ENCODE peak calls at places on chromosomes 13 and 19, in five cellular contexts. T is prostate gland, F is cardiac muscle cell, M is body of pancreas, A is neuronal stem cell. X is an unnamed sample.
A peak's percentile ranks its signal among the peaks of the same experiment; 100 is the strongest.

GRCh38 chr13:95643814-95644598 is 500 bp downstream of the DZIP1 start:
- DNase-seq in T (no peak), F (peak; percentile 43), M (peak; percentile 23), A (no peak), X (peak; percentile 30)

GRCh38 chr13:79404985-79405384 is 1.1 kb downstream of the RBM26 start:
- DNase-seq in T (no peak), F (no peak), M (no peak), A (no peak), X (no peak)

GRCh38 chr19:4967738-4968461 is 1.0 kb upstream of the KDM4B start:
- DNase-seq in T (no peak), F (peak; percentile 64), M (no peak), A (no peak), X (no peak)

GRCh38 chr19:6509118-6509971 is 7.2 kb upstream of the TUBB4A start:
- DNase-seq in T (no peak), F (no peak), M (peak; percentile 95), A (no peak), X (no peak)

GRCh38 chr13:77733674-77734073 is 36.2 kb downstream of the SLAIN1 start:
- DNase-seq in T (no peak), F (no peak), M (no peak), A (no peak), X (no peak)

GRCh38 chr19:33325920-33326319 is 23.6 kb upstream of the CEBPA start:
- DNase-seq in T (no peak), F (peak; percentile 90), M (peak; percentile 27), A (no peak), X (no peak)

GRCh38 chr19:55400281-55401087 is 7.1 kb downstream of the UBE2S start:
- DNase-seq in T (no peak), F (no peak), M (no peak), A (no peak), X (no peak)

GRCh38 chr13:56864451-56864850 is 276.3 kb upstream of the PRR20A start:
- DNase-seq in T (no peak), F (no peak), M (no peak), A (no peak), X (no peak)

GRCh38 chr19:6020166-6020967 is 42.4 kb upstream of the RANBP3 start:
- DNase-seq in T (peak; percentile 69), F (peak; percentile 50), M (peak; percentile 62), A (no peak), X (no peak)

GRCh38 chr13:104140557-104140956 is 1074.3 kb upstream of the SLC10A2 start:
- DNase-seq in T (no peak), F (peak; percentile 7), M (no peak), A (no peak), X (no peak)

GRCh38 chr13:46896346-46897138 is at the start of gene HTR2A:
- DNase-seq in T (peak; percentile 14), F (peak; percentile 58), M (peak; percentile 18), A (no peak), X (peak; percentile 60)

GRCh38 chr13:27266937-27267336 is 3.7 kb upstream of the RASL11A start:
- DNase-seq in T (no peak), F (peak; percentile 86), M (no peak), A (no peak), X (no peak)

GRCh38 chr13:48590141-48590863 is 57.4 kb upstream of the RCBTB2 start:
- DNase-seq in T (no peak), F (no peak), M (no peak), A (no peak), X (no peak)

GRCh38 chr13:30354481-30355404 is 47.4 kb upstream of the KATNAL1 start:
- DNase-seq in T (no peak), F (no peak), M (no peak), A (no peak), X (no peak)

GRCh38 chr19:12166596-12166995 is 3.7 kb downstream of the ZNF136 start:
- DNase-seq in T (no peak), F (no peak), M (no peak), A (no peak), X (no peak)

GRCh38 chr19:14544977-14545715 is 15.8 kb downstream of the TECR start:
- DNase-seq in T (peak; percentile 77), F (no peak), M (peak; percentile 72), A (no peak), X (peak; percentile 65)

GRCh38 chr13:43787998-43788397 is 1.2 kb upstream of the ENOX1 start:
- DNase-seq in T (no peak), F (peak; percentile 63), M (no peak), A (peak; percentile 38), X (no peak)

GRCh38 chr19:13063461-13064091 is 39.1 kb downstream of the LYL1 start:
- DNase-seq in T (no peak), F (no peak), M (no peak), A (no peak), X (peak; percentile 74)

GRCh38 chr13:65095118-65095517 is 2135.0 kb downstream of the PCDH9 start:
- DNase-seq in T (no peak), F (no peak), M (no peak), A (no peak), X (no peak)

GRCh38 chr13:43374621-43375020 is 351.2 kb downstream of the DNAJC15 start:
- DNase-seq in T (no peak), F (peak; percentile 80), M (no peak), A (no peak), X (no peak)

GRCh38 chr13:112645327-112645914 is 44.4 kb upstream of the ATP11A start:
- DNase-seq in T (no peak), F (no peak), M (no peak), A (no peak), X (no peak)

GRCh38 chr13:44757671-44758070 is 181.5 kb upstream of the TSC22D1 start:
- DNase-seq in T (no peak), F (no peak), M (no peak), A (no peak), X (no peak)

GRCh38 chr13:114145256-114145655 is 12.8 kb upstream of the RASA3 start:
- DNase-seq in T (no peak), F (no peak), M (peak; percentile 9), A (no peak), X (no peak)

GRCh38 chr13:50948576-50948975 is 39.0 kb downstream of the RNASEH2B start:
- DNase-seq in T (no peak), F (no peak), M (no peak), A (no peak), X (no peak)

GRCh38 chr19:12052571-12053169 is at the start of gene ZNF878:
- DNase-seq in T (peak; percentile 96), F (peak; percentile 90), M (peak; percentile 96), A (peak; percentile 93), X (peak; percentile 91)

GRCh38 chr13:73337511-73337910 is 278.7 kb downstream of the KLF5 start:
- DNase-seq in T (no peak), F (no peak), M (no peak), A (no peak), X (no peak)

GRCh38 chr13:58476176-58476575 is 844.6 kb downstream of the PCDH17 start:
- DNase-seq in T (no peak), F (no peak), M (no peak), A (peak; percentile 15), X (no peak)

GRCh38 chr19:1907563-1908363 is 2.6 kb downstream of the ADAT3 start:
- DNase-seq in T (no peak), F (no peak), M (peak; percentile 85), A (no peak), X (no peak)

GRCh38 chr19:1910169-1910568 is 5.0 kb downstream of the ADAT3 start:
- DNase-seq in T (no peak), F (peak; percentile 26), M (no peak), A (no peak), X (no peak)

GRCh38 chr19:1905863-1906375 is 720 bp downstream of the ADAT3 start:
- DNase-seq in T (no peak), F (no peak), M (no peak), A (no peak), X (no peak)

GRCh38 chr19:1906985-1907562 is 1.9 kb downstream of the ADAT3 start:
- DNase-seq in T (no peak), F (no peak), M (no peak), A (no peak), X (no peak)

DNA sequence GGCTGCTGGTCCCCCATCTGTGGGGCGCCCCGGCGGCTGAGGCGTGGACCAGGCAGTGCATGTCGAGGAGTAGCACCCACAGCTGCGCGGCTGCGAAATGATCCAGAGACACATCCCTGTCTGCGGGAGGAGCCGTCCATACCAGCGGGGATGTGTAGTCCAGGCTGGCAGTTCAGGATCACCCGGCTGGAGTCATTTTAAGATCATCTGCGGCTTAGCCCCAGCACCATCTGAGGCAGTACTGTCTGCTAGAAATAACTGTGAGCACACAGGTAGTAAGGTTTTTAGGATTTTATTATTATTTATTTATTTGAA is 3.1 kb downstream of the ADAT3 start:
- DNase-seq in T (no peak), F (no peak), M (no peak), A (no peak), X (no peak)
- H3K27me3 ChIP-seq in T (no peaks in the 10 kb centered on the region), F (no peaks in the 10 kb centered on the region), M (no peaks in the 10 kb centered on the region), A (no peaks in the 10 kb centered on the region), X (no peaks in the 10 kb centered on the region)

GRCh38 chr13:97239943-97240788 is 18.0 kb downstream of the MBNL2 start:
- DNase-seq in T (no peak), F (no peak), M (no peak), A (no peak), X (no peak)

GRCh38 chr13:97238883-97239282 is 16.8 kb downstream of the MBNL2 start:
- DNase-seq in T (no peak), F (no peak), M (no peak), A (no peak), X (no peak)

GRCh38 chr13:97237388-97237787 is 15.3 kb downstream of the MBNL2 start:
- DNase-seq in T (no peak), F (no peak), M (no peak), A (no peak), X (no peak)

GRCh38 chr13:97239306-97239705 is 17.2 kb downstream of the MBNL2 start:
- DNase-seq in T (no peak), F (no peak), M (no peak), A (no peak), X (no peak)

DNA sequence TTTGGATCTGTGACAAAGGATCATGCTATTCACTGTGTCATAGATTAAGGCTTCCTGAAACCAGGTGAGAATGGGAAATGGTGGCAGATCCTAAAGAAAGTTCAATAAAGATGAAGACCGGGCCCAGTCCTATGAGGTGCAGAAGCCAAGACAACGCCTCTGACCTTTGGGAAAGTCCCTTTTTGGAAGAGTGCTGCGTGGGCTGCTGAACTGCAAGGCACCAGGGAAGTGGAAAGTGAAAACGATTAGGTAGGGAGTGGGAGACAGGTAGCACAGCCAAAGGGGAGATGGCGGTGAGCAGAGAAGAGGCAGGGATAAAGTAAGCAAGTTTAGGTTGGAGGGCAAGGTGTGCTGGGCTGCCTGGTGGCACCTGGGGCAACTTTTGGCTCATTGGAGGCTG is 16.3 kb downstream of the MBNL2 start:
- DNase-seq in T (no peak), F (no peak), M (no peak), A (no peak), X (no peak)
- H3K4me1 ChIP-seq in T (no peaks in the 10 kb centered on the region), F (peaks cover 19% of the 10 kb centered on the region), M (peaks cover 97% of the 10 kb centered on the region), A (peaks cover 6% of the 10 kb centered on the region), X (peaks cover 87% of the 10 kb centered on the region)

GRCh38 chr19:8699908-8700307 is 1.3 kb upstream of the ACTL9 start:
- DNase-seq in T (no peak), F (no peak), M (no peak), A (no peak), X (no peak)
- H3K27me3 ChIP-seq in T (peaks cover 8% of the 10 kb centered on the region), F (no peaks in the 10 kb centered on the region), M (no peaks in the 10 kb centered on the region), A (no peaks in the 10 kb centered on the region), X (peaks cover 53% of the 10 kb centered on the region)

DNA sequence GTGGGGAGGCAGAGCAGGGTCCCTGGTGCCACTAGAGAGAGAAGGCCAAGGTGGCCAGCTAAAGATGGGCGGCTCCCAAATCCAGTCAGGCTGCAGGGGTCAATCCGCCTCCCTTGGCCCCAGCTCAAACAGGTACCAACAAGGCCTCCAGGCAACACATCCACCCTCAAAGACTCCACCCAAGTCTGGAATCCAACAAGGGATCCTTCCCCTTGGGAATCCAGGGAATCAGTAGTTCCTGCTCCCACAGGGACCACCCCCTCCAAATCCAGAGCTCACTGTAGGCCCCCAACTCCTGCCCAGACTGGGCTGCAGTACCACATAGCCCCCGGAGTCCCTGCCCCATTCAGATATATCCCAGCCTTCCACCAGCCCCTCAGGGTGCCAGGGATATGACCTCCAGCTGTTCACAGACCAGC is 3.3 kb downstream of the ERF start:
- DNase-seq in T (no peak), F (no peak), M (no peak), A (no peak), X (no peak)
- H3K4me1 ChIP-seq in T (peaks cover 14% of the 10 kb centered on the region), F (peaks cover 34% of the 10 kb centered on the region), M (peaks cover 40% of the 10 kb centered on the region), A (peaks cover 17% of the 10 kb centered on the region), X (peaks cover 58% of the 10 kb centered on the region)